ENCODE peak calls at places on chromosomes 11 and 22, in four cellular contexts. I, C, O and D are unnamed samples.

GRCh38 chr11:7538023-7538422 is 24.2 kb downstream of the PPFIBP2 start:
- DNase-seq in I (no peak), C (no peak), O (no peak), D (no peak)

GRCh38 chr11:65468874-65469333 is 29.9 kb upstream of the MALAT1 start:
- DNase-seq in O (peak; percentile 70), I (peak; percentile 76), C (no peak), D (peak; percentile 52)

GRCh38 chr11:2898366-2899079 is 12.9 kb upstream of the CDKN1C start:
- DNase-seq in I (peak; percentile 17), C (no peak), O (no peak), D (no peak)

GRCh38 chr11:120022617-120023016 is 115.3 kb downstream of the TRIM29 start:
- DNase-seq in C (no peak), I (no peak), O (no peak), D (no peak)

GRCh38 chr11:106217456-106217855 is 140.0 kb downstream of the AASDHPPT start:
- DNase-seq in C (no peak), O (no peak), I (no peak), D (no peak)

GRCh38 chr11:35859311-35859710 is 84.6 kb upstream of the LDLRAD3 start:
- DNase-seq in O (no peak), C (no peak), I (no peak), D (no peak)

GRCh38 chr11:19842505-19842904 is 129.9 kb downstream of the NAV2 start:
- DNase-seq in O (no peak), C (no peak), I (no peak), D (no peak)

GRCh38 chr11:78061921-78062311 is 1.7 kb upstream of the THRSP start:
- DNase-seq in O (no peak), C (no peak), I (peak; percentile 59), D (no peak)

GRCh38 chr11:9047986-9048522 is 43.3 kb downstream of the SCUBE2 start:
- DNase-seq in O (no peak), I (no peak), C (no peak), D (no peak)

DNA sequence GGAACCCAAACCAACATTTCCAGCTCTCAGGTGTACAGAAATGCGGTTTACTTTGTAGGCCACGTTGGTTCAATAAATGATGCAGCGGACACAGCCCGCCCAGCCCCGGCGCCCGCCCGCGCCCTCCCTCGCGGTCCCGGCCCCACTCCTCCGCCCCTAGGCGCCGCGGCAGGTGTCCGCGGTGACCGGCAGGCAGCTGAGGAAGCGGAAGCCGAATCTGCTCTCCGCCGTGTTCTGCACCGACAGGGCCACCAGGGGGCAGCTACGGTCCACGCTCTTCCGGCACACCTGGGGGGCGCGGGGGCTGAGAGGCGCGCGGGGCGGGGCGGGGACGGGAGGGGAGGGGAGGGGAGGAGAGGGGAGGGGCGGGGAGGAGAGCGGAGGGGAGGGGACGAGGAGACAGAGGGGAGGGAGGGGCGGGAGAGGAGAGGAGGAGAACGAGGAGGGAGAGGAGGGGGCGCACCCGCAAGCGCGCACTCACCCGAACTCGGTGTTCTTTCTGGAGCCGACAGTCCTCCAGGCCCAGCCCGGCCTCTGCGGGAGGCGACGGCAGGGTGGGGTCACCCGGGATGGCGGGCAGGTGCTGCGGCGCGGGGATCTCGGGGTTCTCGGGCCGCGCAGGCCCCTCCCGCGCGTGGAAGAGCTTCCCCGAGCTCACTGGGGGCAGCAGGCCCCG is 5.6 kb downstream of the LMNTD2 start:
- DNase-seq in O (peak; percentile 61), C (no peak), I (peak; percentile 44), D (peak; percentile 87)
- TF ChIP-seq SUZ12 in O (no peak), C (no peak), I (no peak), D (no peak)

GRCh38 chr11:88704505-88704904 is 361.3 kb downstream of the GRM5 start:
- DNase-seq in O (no peak), C (no peak), I (no peak), D (no peak)

DNA sequence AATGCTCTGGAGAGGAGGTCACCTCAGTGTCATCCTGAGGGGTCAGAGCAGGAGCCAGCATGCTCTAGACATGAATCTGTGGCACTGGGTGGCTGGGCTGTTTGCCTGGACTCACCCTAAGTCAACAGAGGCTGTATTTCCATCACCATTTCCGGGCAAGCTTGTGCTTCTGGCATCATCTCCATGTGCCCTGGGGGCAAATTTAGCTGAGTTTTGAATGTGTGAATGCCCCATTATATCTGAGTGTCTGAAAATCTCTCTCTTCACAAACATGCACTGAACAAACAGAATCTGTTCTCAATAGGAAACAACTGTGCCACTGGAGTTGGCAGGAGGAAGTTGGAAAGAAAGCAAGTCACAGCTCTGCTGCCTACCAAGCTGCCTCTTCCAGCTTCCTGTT is 356.2 kb downstream of the GRM5 start:
- DNase-seq in I (no peak), C (no peak), O (no peak), D (no peak)
- TF ChIP-seq SUZ12 in I (no peak), C (no peak), O (no peak), D (no peak)

DNA sequence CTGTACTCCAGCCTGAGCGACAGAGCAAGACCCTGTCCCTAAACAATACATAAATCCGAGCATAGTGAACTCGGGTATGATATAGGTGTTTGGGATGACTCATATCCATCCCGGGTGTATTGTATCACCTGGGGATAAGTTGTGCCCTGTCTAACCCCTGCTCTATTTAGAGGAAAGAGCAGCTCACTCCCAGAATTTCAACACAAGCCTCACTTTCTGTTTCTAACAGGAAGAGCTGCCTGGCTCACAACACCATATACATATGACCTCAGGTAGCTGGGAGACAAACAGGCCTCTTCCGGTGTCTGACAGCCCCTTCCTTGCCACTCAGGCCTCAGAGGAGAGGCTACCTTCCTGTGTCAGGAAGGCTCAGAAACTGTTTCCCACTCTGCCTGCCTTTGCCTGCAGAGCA is 9.9 kb upstream of the MICALL1 start:
- DNase-seq in O (no peak), C (peak; percentile 60), I (peak; percentile 90), D (no peak)
- TF ChIP-seq SUZ12 in O (no peak), C (no peak), I (no peak), D (no peak)

GRCh38 chr11:47161134-47161854 is 15.4 kb downstream of the ARFGAP2 start:
- DNase-seq in C (no peak), O (peak; percentile 79), I (peak; percentile 63), D (peak; percentile 86)
- TF ChIP-seq SUZ12 in C (no peak), O (no peak), I (no peak), D (no peak)